ENCODE peak calls at places on chromosomes 7 and 10, in six cellular contexts. H, W, T, U, B and L are unnamed samples.

GRCh38 chr10:20254078-20254477 is 437.8 kb downstream of the PLXDC2 start:
- DNase-seq in T (no peak), H (no peak), B (no peak), W (no peak), U (no peak), L (no peak)

GRCh38 chr7:12921751-12922345 is 234.4 kb downstream of the ARL4A start:
- DNase-seq in W (no peak), U (no peak), B (no peak), T (no peak), H (no peak), L (no peak)

GRCh38 chr7:65475734-65476319 is 102.2 kb downstream of the ZNF92 start:
- DNase-seq in W (peak; percentile 66), T (peak; percentile 27), H (no peak), U (no peak), B (no peak), L (peak; percentile 68)

GRCh38 chr7:81457858-81458522 is 311.9 kb downstream of the HGF start:
- DNase-seq in T (no peak), H (no peak), W (no peak), U (no peak), B (no peak), L (no peak)

GRCh38 chr7:55484834-55485233 is 87.5 kb downstream of the VOPP1 start:
- DNase-seq in H (no peak), T (no peak), U (no peak), B (no peak), W (no peak), L (no peak)

GRCh38 chr10:112899396-112900065 is 50.5 kb upstream of the TCF7L2 start:
- DNase-seq in B (no peak), H (no peak), U (no peak), W (no peak), T (no peak), L (no peak)

GRCh38 chr10:113523071-113523470 is 29.8 kb upstream of the HABP2 start:
- DNase-seq in T (no peak), H (no peak), B (no peak), W (no peak), U (no peak), L (no peak)

GRCh38 chr10:6537704-6538103 is 42.4 kb downstream of the PRKCQ start:
- DNase-seq in B (no peak), W (no peak), T (no peak), H (no peak), U (no peak), L (no peak)

GRCh38 chr10:77164616-77165311 is 472.8 kb downstream of the KCNMA1 start:
- DNase-seq in W (no peak), T (no peak), H (no peak), B (no peak), U (no peak), L (no peak)